ENCODE peak calls at places on chromosomes 11 and 22, in nine cellular contexts. G, O, V, H, P, E, C, S and Q are unnamed samples.

GRCh38 chr11:47724041-47724729 is 9.0 kb upstream of the AGBL2 start:
- DNase-seq in G (no peak), O (no peak), V (no peak), H (peak; percentile 85), P (no peak), E (no peak), C (peak; percentile 89), S (peak; percentile 53), Q (no peak)

GRCh38 chr11:74487875-74488274 is 5.6 kb downstream of the LIPT2 start:
- DNase-seq in G (no peak), O (no peak), V (no peak), H (peak; percentile 51), P (no peak), E (peak; percentile 32), C (no peak), S (peak; percentile 51), Q (no peak)

GRCh38 chr11:115544422-115544821 is 40.2 kb upstream of the CADM1 start:
- DNase-seq in G (no peak), O (no peak), V (no peak), H (no peak), P (no peak), E (no peak), C (no peak), S (no peak), Q (no peak)

GRCh38 chr11:130118636-130119387 is 40.8 kb upstream of the ST14 start:
- DNase-seq in G (no peak), O (no peak), V (no peak), H (peak; percentile 58), P (no peak), E (no peak), C (no peak), S (no peak), Q (no peak)

GRCh38 chr11:88206746-88207145 is 31.5 kb upstream of the RAB38 start:
- DNase-seq in G (no peak), O (no peak), V (no peak), H (no peak), P (no peak), E (no peak), C (no peak), S (no peak), Q (no peak)

GRCh38 chr11:83566948-83567347 is 280.8 kb upstream of the CCDC90B start:
- DNase-seq in G (no peak), O (no peak), V (no peak), H (peak; percentile 16), P (no peak), E (no peak), C (peak; percentile 83), S (no peak), Q (no peak)

GRCh38 chr11:117195208-117195607 is 4.0 kb upstream of the TAGLN start:
- DNase-seq in G (no peak), O (no peak), V (no peak), H (no peak), P (no peak), E (no peak), C (no peak), S (no peak), Q (no peak)

GRCh38 chr11:119030329-119031047 is at the start of gene SLC37A4:
- DNase-seq in G (peak; percentile 96), O (peak; percentile 98), V (peak; percentile 94), H (peak; percentile 99), P (peak; percentile 99), E (peak; percentile 97), C (peak; percentile 97), S (peak; percentile 97), Q (peak; percentile 97)

GRCh38 chr11:123357353-123357989 is 72.6 kb upstream of the GRAMD1B start:
- DNase-seq in G (no peak), O (no peak), V (no peak), H (no peak), P (no peak), E (no peak), C (no peak), S (no peak), Q (no peak)

GRCh38 chr11:43942651-43943356 is 367 bp downstream of the C11orf96 start:
- DNase-seq in G (no peak), O (peak; percentile 63), V (no peak), H (peak; percentile 55), P (peak; percentile 78), E (no peak), C (peak; percentile 33), S (peak; percentile 46), Q (no peak)

GRCh38 chr11:69260622-69261021 is 33.3 kb upstream of the MYEOV start:
- DNase-seq in G (no peak), O (no peak), V (no peak), H (no peak), P (no peak), E (no peak), C (no peak), S (no peak), Q (no peak)

GRCh38 chr22:50671641-50672040 is 982 bp upstream of the SHANK3 start:
- DNase-seq in G (no peak), O (no peak), V (no peak), H (no peak), P (no peak), E (no peak), C (no peak), S (no peak), Q (no peak)

GRCh38 chr11:128483211-128483788 is 104.1 kb downstream of the ETS1 start:
- DNase-seq in G (no peak), O (no peak), V (no peak), H (peak; percentile 80), P (no peak), E (no peak), C (no peak), S (no peak), Q (no peak)

GRCh38 chr11:2269601-2270321 is 627 bp downstream of the ASCL2 start:
- DNase-seq in G (no peak), O (no peak), V (peak; percentile 30), H (peak; percentile 89), P (no peak), E (no peak), C (peak; percentile 55), S (peak; percentile 85), Q (peak; percentile 25)

GRCh38 chr11:28619870-28620540 is 511.8 kb downstream of the METTL15 start:
- DNase-seq in G (no peak), O (no peak), V (no peak), H (no peak), P (no peak), E (no peak), C (peak; percentile 83), S (peak; percentile 24), Q (no peak)

GRCh38 chr11:116563028-116563712 is 209.6 kb downstream of the BUD13 start:
- DNase-seq in G (no peak), O (no peak), V (no peak), H (peak; percentile 35), P (no peak), E (no peak), C (peak; percentile 21), S (peak; percentile 57), Q (no peak)

GRCh38 chr22:42915980-42916765 is 59.1 kb upstream of the ARFGAP3 start:
- DNase-seq in G (no peak), O (no peak), V (no peak), H (no peak), P (no peak), E (no peak), C (no peak), S (no peak), Q (no peak)

GRCh38 chr11:65180877-65181568 is 705 bp upstream of the CAPN1 start:
- DNase-seq in G (peak; percentile 51), O (peak; percentile 48), V (peak; percentile 17), H (peak; percentile 87), P (peak; percentile 82), E (peak; percentile 29), C (peak; percentile 60), S (peak; percentile 77), Q (peak; percentile 92)

DNA sequence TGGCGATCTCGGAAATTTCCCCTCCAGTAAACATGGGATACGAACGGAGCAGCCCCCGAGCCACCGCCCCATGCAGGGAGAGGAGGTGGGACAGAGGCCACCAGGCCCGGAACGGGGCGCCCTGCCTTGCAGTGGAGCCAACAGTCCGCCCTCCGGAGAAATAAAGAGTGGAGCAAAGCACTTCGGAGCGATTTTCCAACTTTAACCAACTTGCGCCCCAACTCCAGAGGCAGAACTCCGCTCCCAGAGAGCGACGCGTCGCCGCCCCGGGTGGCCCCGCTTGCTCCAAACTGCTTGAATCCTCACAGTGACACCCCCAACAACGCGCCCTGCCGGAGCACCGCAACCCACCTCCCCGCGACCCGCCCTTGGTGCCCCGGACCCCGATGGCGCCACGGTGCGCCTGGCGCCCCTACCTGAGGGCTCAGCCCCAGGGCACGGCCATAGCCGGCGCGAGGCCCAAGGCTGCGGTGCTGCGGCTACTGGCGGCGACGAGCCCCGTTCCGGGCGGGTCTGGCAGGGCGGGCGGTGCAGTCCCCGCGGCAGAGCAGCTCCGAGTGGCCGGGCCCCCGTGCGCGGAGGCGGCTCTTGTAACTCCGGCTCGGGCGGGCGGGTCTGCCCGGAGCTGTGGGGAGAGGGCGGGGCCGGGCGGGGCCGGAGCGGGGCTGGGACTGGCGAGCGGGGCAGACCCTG is at the start of gene AHNAK:
- DNase-seq in G (peak; percentile 90), O (peak; percentile 87), V (peak; percentile 74), H (peak; percentile 90), P (peak; percentile 94), E (no peak), C (peak; percentile 52), S (peak; percentile 77), Q (peak; percentile 83)
- TF ChIP-seq POLR2A in G (no peak), O (peak; percentile 94), V (peak; percentile 94), H (peak; percentile 65), P (no peak), E (peak; percentile 73), C (peak; percentile 73), S (peak; percentile 74), Q (peak; percentile 54)

GRCh38 chr22:23591846-23592245 is 11.8 kb upstream of the IGLL1 start:
- DNase-seq in G (no peak), O (no peak), V (no peak), H (no peak), P (no peak), E (no peak), C (no peak), S (no peak), Q (no peak)

GRCh38 chr22:23591203-23591791 is 11.2 kb upstream of the IGLL1 start:
- DNase-seq in G (peak; percentile 24), O (no peak), V (peak; percentile 50), H (peak; percentile 73), P (peak; percentile 72), E (peak; percentile 51), C (peak; percentile 54), S (peak; percentile 62), Q (no peak)
- TF ChIP-seq CTCF in G (peak; percentile 72), O (peak; percentile 54), V (peak; percentile 72), H (peak; percentile 89), P (peak; percentile 53), E (peak; percentile 95), C (peak; percentile 73), S (peak; percentile 69), Q (no peak)

GRCh38 chr22:30205281-30206115 is 41.1 kb downstream of the LIF start:
- DNase-seq in G (peak; percentile 53), O (peak; percentile 72), V (peak; percentile 53), H (peak; percentile 82), P (peak; percentile 87), E (no peak), C (peak; percentile 100), S (peak; percentile 99), Q (peak; percentile 73)
- TF ChIP-seq POLR2A in G (no peak), O (no peak), V (no peak), H (no peak), P (no peak), E (no peak), C (no peak), S (no peak), Q (no peak)

DNA sequence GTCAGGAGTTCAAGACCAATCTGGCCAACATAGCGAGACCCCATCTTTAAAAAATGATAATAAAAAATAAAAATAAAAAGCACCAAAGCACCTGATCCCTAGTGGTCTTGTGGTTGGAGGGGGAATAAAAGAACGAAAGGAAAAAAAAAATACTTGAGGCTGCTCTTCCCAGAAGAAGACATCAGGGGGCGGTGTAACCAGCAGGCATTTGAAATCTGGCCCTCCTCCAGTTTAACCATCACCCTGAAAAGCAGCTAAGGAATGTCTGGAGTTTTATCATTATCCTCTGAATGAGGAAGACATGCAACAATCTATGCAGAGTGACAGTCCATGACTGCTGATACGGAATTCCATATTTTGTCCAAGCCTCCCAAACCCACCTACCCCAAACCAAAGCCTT is 5.6 kb upstream of the KCTD17 start:
- DNase-seq in G (no peak), O (no peak), V (no peak), H (peak; percentile 35), P (no peak), E (no peak), C (peak; percentile 62), S (peak; percentile 51), Q (no peak)
- TF ChIP-seq CTCF in G (peak; percentile 18), O (no peak), V (peak; percentile 21), H (peak; percentile 70), P (no peak), E (peak; percentile 78), C (peak; percentile 75), S (peak; percentile 46), Q (no peak)